ENCODE peak calls at places on chromosomes 4 and X, in eight cellular contexts. M is T-cell; Y is T-helper 2 cell; U is stimulated activated CD4-positive, alpha-beta T cell treated with anti-CD3 and anti-CD28 coated beads, Interleukin-4, amount 100 ng/mL, for 1 hour; X is RPMI7951; Q is Ammon's horn; S is RPMI8226; P is right lobe of liver. R is an unnamed sample.

GRCh38 chr4:22720091-22720490 is 27.4 kb downstream of the GBA3 start:
- DNase-seq in M (no peak), Y (no peak), U (no peak), X (no peak), Q (no peak), S (no peak), P (no peak), R (no peak)

GRCh38 chrX:71912156-71912555 is 1.5 kb downstream of the NHSL2 start:
- DNase-seq in M (no peak), Y (no peak), U (no peak), X (no peak), Q (no peak), S (no peak), P (no peak), R (no peak)

GRCh38 chr4:137630252-137630651 is 98.0 kb upstream of the PCDH18 start:
- DNase-seq in M (no peak), Y (no peak), U (no peak), X (no peak), Q (no peak), S (no peak), P (no peak), R (no peak)

GRCh38 chr4:25448379-25449109 is 71.5 kb downstream of the ANAPC4 start:
- DNase-seq in M (no peak), Y (no peak), U (no peak), X (peak; percentile 85), Q (no peak), S (no peak), P (no peak), R (peak; percentile 7)

GRCh38 chr4:82774711-82775171 is 23.9 kb downstream of the SCD5 start:
- DNase-seq in M (no peak), Y (no peak), U (no peak), X (no peak), Q (peak; percentile 85), S (no peak), P (no peak), R (no peak)

GRCh38 chr4:138734746-138735145 is 280.8 kb upstream of the NOCT start:
- DNase-seq in M (no peak), Y (no peak), U (no peak), X (no peak), Q (no peak), S (no peak), P (no peak), R (peak; percentile 49)

GRCh38 chrX:30302957-30303356 is 6.2 kb downstream of the NR0B1 start:
- DNase-seq in M (no peak), Y (no peak), U (no peak), X (peak; percentile 85), Q (peak; percentile 56), S (no peak), P (peak; percentile 24), R (no peak)

GRCh38 chr4:114773341-114773740 is 174.7 kb downstream of the UGT8 start:
- DNase-seq in M (no peak), Y (no peak), U (no peak), X (no peak), Q (no peak), S (no peak), P (no peak), R (no peak)

GRCh38 chrX:22310779-22311178 is 38.1 kb downstream of the CBLL2 start:
- DNase-seq in M (no peak), Y (no peak), U (no peak), X (no peak), Q (no peak), S (no peak), P (no peak), R (no peak)

GRCh38 chr4:47750771-47751170 is 87.1 kb downstream of the CORIN start:
- DNase-seq in M (no peak), Y (no peak), U (no peak), X (no peak), Q (no peak), S (no peak), P (no peak), R (no peak)

GRCh38 chrX:38346150-38346549 is 6.3 kb upstream of the OTC start:
- DNase-seq in M (no peak), Y (no peak), U (no peak), X (no peak), Q (no peak), S (no peak), P (no peak), R (no peak)

GRCh38 chrX:98516120-98516519 is 1632.4 kb downstream of the RPA4 start:
- DNase-seq in M (no peak), Y (no peak), U (no peak), X (no peak), Q (no peak), S (no peak), P (no peak), R (no peak)

GRCh38 chr4:186724048-186724860 is 598 bp upstream of the FAT1 start:
- DNase-seq in M (no peak), Y (no peak), U (no peak), X (peak; percentile 67), Q (no peak), S (no peak), P (peak; percentile 72), R (no peak)

GRCh38 chr4:75344915-75345314 is 169.3 kb downstream of the RCHY1 start:
- DNase-seq in M (no peak), Y (no peak), U (no peak), X (no peak), Q (no peak), S (no peak), P (no peak), R (no peak)

GRCh38 chr4:140144937-140145336 is 9.0 kb downstream of the MAML3 start:
- DNase-seq in M (no peak), Y (no peak), U (no peak), X (no peak), Q (no peak), S (no peak), P (no peak), R (no peak)

GRCh38 chrX:40877869-40878268 is 142.5 kb upstream of the MED14 start:
- DNase-seq in M (peak; percentile 3), Y (no peak), U (no peak), X (peak; percentile 45), Q (peak; percentile 13), S (no peak), P (no peak), R (no peak)

GRCh38 chrX:134741801-134742200 is 83.5 kb upstream of the PLAC1 start:
- DNase-seq in M (no peak), Y (no peak), U (no peak), X (no peak), Q (no peak), S (no peak), P (no peak), R (no peak)

GRCh38 chr4:104128031-104128849 is 366.5 kb downstream of the CXXC4 start:
- DNase-seq in M (no peak), Y (no peak), U (no peak), X (no peak), Q (no peak), S (no peak), P (no peak), R (no peak)